ENCODE peak calls at places on chromosome 14, in nine cellular contexts. One of them, this sample, is unnamed.

GRCh38 chr14:95133282-95133681 is 24.0 kb downstream of the DICER1 start:
- DNase-seq in tibial nerve: no peak
- DNase-seq in BJ: no peak
- DNase-seq in HepG2: no peak
- DNase-seq in astrocyte of the spinal cord: no peak
- DNase-seq in left lung: no peak
- DNase-seq in right lobe of liver: no peak
- DNase-seq in lower leg skin: no peak
- DNase-seq in ovary: no peak
- DNase-seq in this sample: no peak

GRCh38 chr14:89563503-89563902 is 146.5 kb upstream of the FOXN3 start:
- DNase-seq in tibial nerve: no peak
- DNase-seq in BJ: no peak
- DNase-seq in HepG2: no peak
- DNase-seq in astrocyte of the spinal cord: no peak
- DNase-seq in left lung: no peak
- DNase-seq in right lobe of liver: no peak
- DNase-seq in lower leg skin: no peak
- DNase-seq in ovary: no peak
- DNase-seq in this sample: no peak

GRCh38 chr14:83356080-83356479 is 1822.4 kb upstream of the SEL1L start:
- DNase-seq in tibial nerve: no peak
- DNase-seq in BJ: no peak
- DNase-seq in HepG2: no peak
- DNase-seq in astrocyte of the spinal cord: no peak
- DNase-seq in left lung: no peak
- DNase-seq in right lobe of liver: no peak
- DNase-seq in lower leg skin: no peak
- DNase-seq in ovary: no peak
- DNase-seq in this sample: no peak

GRCh38 chr14:96538663-96539317 is 36.6 kb downstream of the PAPOLA start:
- DNase-seq in tibial nerve: no peak
- DNase-seq in BJ: no peak
- DNase-seq in HepG2: peak
- DNase-seq in astrocyte of the spinal cord: no peak
- DNase-seq in left lung: no peak
- DNase-seq in right lobe of liver: no peak
- DNase-seq in lower leg skin: no peak
- DNase-seq in ovary: no peak
- DNase-seq in this sample: no peak

GRCh38 chr14:63039800-63040380 is 5.4 kb downstream of the KCNH5 start:
- DNase-seq in tibial nerve: no peak
- DNase-seq in BJ: peak
- DNase-seq in HepG2: peak
- DNase-seq in astrocyte of the spinal cord: peak
- DNase-seq in left lung: no peak
- DNase-seq in right lobe of liver: no peak
- DNase-seq in lower leg skin: no peak
- DNase-seq in ovary: no peak
- DNase-seq in this sample: no peak

GRCh38 chr14:54760866-54761265 is 141.8 kb downstream of the GCH1 start:
- DNase-seq in tibial nerve: no peak
- DNase-seq in BJ: no peak
- DNase-seq in HepG2: no peak
- DNase-seq in astrocyte of the spinal cord: no peak
- DNase-seq in left lung: no peak
- DNase-seq in right lobe of liver: no peak
- DNase-seq in lower leg skin: no peak
- DNase-seq in ovary: no peak
- DNase-seq in this sample: no peak

GRCh38 chr14:51094282-51094821 is 553 bp downstream of the TRIM9 start:
- DNase-seq in tibial nerve: no peak
- DNase-seq in BJ: no peak
- DNase-seq in HepG2: no peak
- DNase-seq in astrocyte of the spinal cord: no peak
- DNase-seq in left lung: peak
- DNase-seq in right lobe of liver: no peak
- DNase-seq in lower leg skin: no peak
- DNase-seq in ovary: peak
- DNase-seq in this sample: no peak

GRCh38 chr14:93929657-93930056 is 2.5 kb downstream of the FAM181A start:
- DNase-seq in tibial nerve: no peak
- DNase-seq in BJ: no peak
- DNase-seq in HepG2: no peak
- DNase-seq in astrocyte of the spinal cord: no peak
- DNase-seq in left lung: peak
- DNase-seq in right lobe of liver: no peak
- DNase-seq in lower leg skin: no peak
- DNase-seq in ovary: no peak
- DNase-seq in this sample: no peak

GRCh38 chr14:38704220-38704619 is 398.8 kb downstream of the SEC23A start:
- DNase-seq in tibial nerve: no peak
- DNase-seq in BJ: no peak
- DNase-seq in HepG2: no peak
- DNase-seq in astrocyte of the spinal cord: no peak
- DNase-seq in left lung: no peak
- DNase-seq in right lobe of liver: no peak
- DNase-seq in lower leg skin: no peak
- DNase-seq in ovary: no peak
- DNase-seq in this sample: no peak

GRCh38 chr14:75257241-75257640 is 21.4 kb upstream of the FOS start:
- DNase-seq in tibial nerve: no peak
- DNase-seq in BJ: no peak
- DNase-seq in HepG2: no peak
- DNase-seq in astrocyte of the spinal cord: no peak
- DNase-seq in left lung: no peak
- DNase-seq in right lobe of liver: no peak
- DNase-seq in lower leg skin: no peak
- DNase-seq in ovary: no peak
- DNase-seq in this sample: no peak

GRCh38 chr14:35807131-35807961 is 1.7 kb downstream of the RALGAPA1 start:
- DNase-seq in tibial nerve: no peak
- DNase-seq in BJ: no peak
- DNase-seq in HepG2: peak
- DNase-seq in astrocyte of the spinal cord: no peak
- DNase-seq in left lung: no peak
- DNase-seq in right lobe of liver: no peak
- DNase-seq in lower leg skin: no peak
- DNase-seq in ovary: no peak
- DNase-seq in this sample: no peak

GRCh38 chr14:75399819-75400678 is 27.8 kb upstream of the JDP2 start:
- DNase-seq in tibial nerve: peak
- DNase-seq in BJ: no peak
- DNase-seq in HepG2: no peak
- DNase-seq in astrocyte of the spinal cord: peak
- DNase-seq in left lung: peak
- DNase-seq in right lobe of liver: peak
- DNase-seq in lower leg skin: peak
- DNase-seq in ovary: peak
- DNase-seq in this sample: peak

GRCh38 chr14:68800361-68800760 is 7.5 kb upstream of the ZFP36L1 start:
- DNase-seq in tibial nerve: no peak
- DNase-seq in BJ: no peak
- DNase-seq in HepG2: no peak
- DNase-seq in astrocyte of the spinal cord: peak
- DNase-seq in left lung: no peak
- DNase-seq in right lobe of liver: no peak
- DNase-seq in lower leg skin: no peak
- DNase-seq in ovary: no peak
- DNase-seq in this sample: no peak

GRCh38 chr14:74083784-74084276 is 423 bp downstream of the ALDH6A1 start:
- DNase-seq in tibial nerve: peak
- DNase-seq in BJ: no peak
- DNase-seq in HepG2: peak
- DNase-seq in astrocyte of the spinal cord: no peak
- DNase-seq in left lung: no peak
- DNase-seq in right lobe of liver: no peak
- DNase-seq in lower leg skin: no peak
- DNase-seq in ovary: no peak
- DNase-seq in this sample: no peak

GRCh38 chr14:74085047-74085637 is 386 bp downstream of the LIN52 start:
- DNase-seq in tibial nerve: no peak
- DNase-seq in BJ: no peak
- DNase-seq in HepG2: peak
- DNase-seq in astrocyte of the spinal cord: peak
- DNase-seq in left lung: no peak
- DNase-seq in right lobe of liver: no peak
- DNase-seq in lower leg skin: peak
- DNase-seq in ovary: no peak
- DNase-seq in this sample: no peak

GRCh38 chr14:74084277-74085046 is at the start of the genes ALDH6A1 and LIN52:
- DNase-seq in tibial nerve: peak
- DNase-seq in BJ: peak
- DNase-seq in HepG2: peak
- DNase-seq in astrocyte of the spinal cord: peak
- DNase-seq in left lung: peak
- DNase-seq in right lobe of liver: peak
- DNase-seq in lower leg skin: peak
- DNase-seq in ovary: peak
- DNase-seq in this sample: peak

GRCh38 chr14:74083161-74083560 is 1.1 kb downstream of the ALDH6A1 start:
- DNase-seq in tibial nerve: no peak
- DNase-seq in BJ: no peak
- DNase-seq in HepG2: no peak
- DNase-seq in astrocyte of the spinal cord: no peak
- DNase-seq in left lung: no peak
- DNase-seq in right lobe of liver: no peak
- DNase-seq in lower leg skin: no peak
- DNase-seq in ovary: no peak
- DNase-seq in this sample: no peak

GRCh38 chr14:74085828-74086227 is 1.1 kb downstream of the LIN52 start:
- DNase-seq in tibial nerve: no peak
- DNase-seq in BJ: no peak
- DNase-seq in HepG2: no peak
- DNase-seq in astrocyte of the spinal cord: no peak
- DNase-seq in left lung: no peak
- DNase-seq in right lobe of liver: no peak
- DNase-seq in lower leg skin: no peak
- DNase-seq in ovary: no peak
- DNase-seq in this sample: no peak
- H3K4me3 ChIP-seq in tibial nerve: no peak
- H3K4me3 ChIP-seq in BJ: peak
- H3K4me3 ChIP-seq in HepG2: peak
- H3K4me3 ChIP-seq in astrocyte of the spinal cord: peak
- H3K4me3 ChIP-seq in left lung: peak
- H3K4me3 ChIP-seq in right lobe of liver: peak
- H3K4me3 ChIP-seq in lower leg skin: no peak
- H3K4me3 ChIP-seq in ovary: peak
- H3K4me3 ChIP-seq in this sample: peak

DNA sequence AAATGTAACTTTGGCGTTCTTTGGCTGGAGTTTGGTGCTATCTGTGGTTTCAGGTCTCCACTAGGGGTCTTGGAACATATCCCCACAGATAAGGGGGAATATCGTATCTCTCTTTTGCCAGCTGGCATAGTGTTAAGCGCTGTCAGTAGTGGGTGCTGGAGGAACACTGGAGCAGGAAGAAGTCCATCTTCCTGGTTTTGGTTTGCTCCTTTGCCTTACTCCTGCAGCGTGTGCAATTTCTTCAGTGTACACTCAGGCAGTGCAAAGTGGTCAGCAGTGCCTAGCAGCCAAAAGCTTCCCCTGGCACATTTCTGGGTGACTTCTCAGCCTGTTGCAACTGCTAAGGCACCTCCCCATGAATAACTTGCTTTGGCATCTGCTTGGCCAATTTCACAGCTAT is 11.7 kb upstream of the RIPK3 start:
- DNase-seq in tibial nerve: no peak
- DNase-seq in BJ: no peak
- DNase-seq in HepG2: no peak
- DNase-seq in astrocyte of the spinal cord: no peak
- DNase-seq in left lung: no peak
- DNase-seq in right lobe of liver: no peak
- DNase-seq in lower leg skin: no peak
- DNase-seq in ovary: no peak
- DNase-seq in this sample: no peak
- TF ChIP-seq CTCF in tibial nerve: no peak
- TF ChIP-seq CTCF in BJ: peak
- TF ChIP-seq CTCF in HepG2: peak
- TF ChIP-seq CTCF in astrocyte of the spinal cord: peak
- TF ChIP-seq CTCF in left lung: no peak
- TF ChIP-seq CTCF in right lobe of liver: no peak
- TF ChIP-seq CTCF in lower leg skin: no peak
- TF ChIP-seq CTCF in ovary: no peak
- TF ChIP-seq CTCF in this sample: no peak

GRCh38 chr14:87894920-87895319 is 98.1 kb downstream of the GALC start:
- DNase-seq in tibial nerve: no peak
- DNase-seq in BJ: no peak
- DNase-seq in HepG2: no peak
- DNase-seq in astrocyte of the spinal cord: no peak
- DNase-seq in left lung: no peak
- DNase-seq in right lobe of liver: no peak
- DNase-seq in lower leg skin: no peak
- DNase-seq in ovary: no peak
- DNase-seq in this sample: no peak
- H3K4me3 ChIP-seq in tibial nerve: no peak
- H3K4me3 ChIP-seq in BJ: no peak
- H3K4me3 ChIP-seq in HepG2: no peak
- H3K4me3 ChIP-seq in astrocyte of the spinal cord: no peak
- H3K4me3 ChIP-seq in left lung: no peak
- H3K4me3 ChIP-seq in right lobe of liver: no peak
- H3K4me3 ChIP-seq in lower leg skin: no peak
- H3K4me3 ChIP-seq in ovary: no peak
- H3K4me3 ChIP-seq in this sample: no peak

GRCh38 chr14:22112004-22112403 is 438.4 kb upstream of the OR4E1 start:
- DNase-seq in tibial nerve: no peak
- DNase-seq in BJ: no peak
- DNase-seq in HepG2: peak
- DNase-seq in astrocyte of the spinal cord: no peak
- DNase-seq in left lung: no peak
- DNase-seq in right lobe of liver: no peak
- DNase-seq in lower leg skin: no peak
- DNase-seq in ovary: no peak
- DNase-seq in this sample: no peak
- TF ChIP-seq CTCF in tibial nerve: no peak
- TF ChIP-seq CTCF in BJ: peak
- TF ChIP-seq CTCF in HepG2: peak
- TF ChIP-seq CTCF in astrocyte of the spinal cord: peak
- TF ChIP-seq CTCF in left lung: peak
- TF ChIP-seq CTCF in right lobe of liver: no peak
- TF ChIP-seq CTCF in lower leg skin: no peak
- TF ChIP-seq CTCF in ovary: no peak
- TF ChIP-seq CTCF in this sample: peak

GRCh38 chr14:64202731-64203130 is 91.4 kb downstream of the ESR2 start:
- DNase-seq in tibial nerve: no peak
- DNase-seq in BJ: no peak
- DNase-seq in HepG2: no peak
- DNase-seq in astrocyte of the spinal cord: no peak
- DNase-seq in left lung: no peak
- DNase-seq in right lobe of liver: no peak
- DNase-seq in lower leg skin: no peak
- DNase-seq in ovary: no peak
- DNase-seq in this sample: no peak
- H3K4me3 ChIP-seq in tibial nerve: no peak
- H3K4me3 ChIP-seq in BJ: no peak
- H3K4me3 ChIP-seq in HepG2: no peak
- H3K4me3 ChIP-seq in astrocyte of the spinal cord: no peak
- H3K4me3 ChIP-seq in left lung: no peak
- H3K4me3 ChIP-seq in right lobe of liver: no peak
- H3K4me3 ChIP-seq in lower leg skin: no peak
- H3K4me3 ChIP-seq in ovary: no peak
- H3K4me3 ChIP-seq in this sample: no peak

GRCh38 chr14:58638231-58639205 is 756 bp downstream of the DACT1 start:
- DNase-seq in tibial nerve: no peak
- DNase-seq in BJ: no peak
- DNase-seq in HepG2: no peak
- DNase-seq in astrocyte of the spinal cord: peak
- DNase-seq in left lung: peak
- DNase-seq in right lobe of liver: no peak
- DNase-seq in lower leg skin: no peak
- DNase-seq in ovary: peak
- DNase-seq in this sample: peak
- TF ChIP-seq CTCF in tibial nerve: no peak
- TF ChIP-seq CTCF in BJ: no peak
- TF ChIP-seq CTCF in HepG2: no peak
- TF ChIP-seq CTCF in astrocyte of the spinal cord: no peak
- TF ChIP-seq CTCF in left lung: no peak
- TF ChIP-seq CTCF in right lobe of liver: no peak
- TF ChIP-seq CTCF in lower leg skin: no peak
- TF ChIP-seq CTCF in ovary: no peak
- TF ChIP-seq CTCF in this sample: no peak

This sample was measured in left ventricle myocardium inferior.